ENCODE peak calls at places on chromosomes 16 and 17, in four cellular contexts. One of them, this sample, is unnamed. For H3K27me3, the result is how much of the 10 kb centered on the place peaks cover.

GRCh38 chr17:48613862-48614694 is 1.0 kb downstream of the HOXB8 start:
- DNase-seq in brain microvascular endothelial cell: no peak
- DNase-seq in MM.1S: no peak
- DNase-seq in breast epithelium: no peak
- DNase-seq in this sample: no peak

GRCh38 chr17:42174126-42174783 is 6.7 kb downstream of the KCNH4 start:
- DNase-seq in MM.1S: no peak
- DNase-seq in brain microvascular endothelial cell: no peak
- DNase-seq in breast epithelium: no peak
- DNase-seq in this sample: no peak

GRCh38 chr17:56982312-56982711 is 4.4 kb downstream of the SCPEP1 start:
- DNase-seq in breast epithelium: peak
- DNase-seq in brain microvascular endothelial cell: no peak
- DNase-seq in MM.1S: peak
- DNase-seq in this sample: no peak

GRCh38 chr17:65156835-65157565 is 19.8 kb downstream of the RGS9 start:
- DNase-seq in breast epithelium: no peak
- DNase-seq in MM.1S: no peak
- DNase-seq in brain microvascular endothelial cell: no peak
- DNase-seq in this sample: no peak

GRCh38 chr16:51900221-51900780 is 646.6 kb downstream of the TOX3 start:
- DNase-seq in brain microvascular endothelial cell: no peak
- DNase-seq in MM.1S: no peak
- DNase-seq in breast epithelium: no peak
- DNase-seq in this sample: no peak

GRCh38 chr17:27342059-27342458 is 48.1 kb downstream of the WSB1 start:
- DNase-seq in brain microvascular endothelial cell: no peak
- DNase-seq in breast epithelium: no peak
- DNase-seq in MM.1S: no peak
- DNase-seq in this sample: no peak

GRCh38 chr16:21161211-21161610 is 2.7 kb downstream of the LDAF1 start:
- DNase-seq in breast epithelium: no peak
- DNase-seq in MM.1S: no peak
- DNase-seq in brain microvascular endothelial cell: no peak
- DNase-seq in this sample: no peak

GRCh38 chr17:55154101-55154500 is 110.7 kb upstream of the HLF start:
- DNase-seq in MM.1S: no peak
- DNase-seq in breast epithelium: no peak
- DNase-seq in brain microvascular endothelial cell: no peak
- DNase-seq in this sample: no peak

GRCh38 chr17:32265192-32265895 is at the start of gene RHBDL3:
- DNase-seq in MM.1S: peak
- DNase-seq in brain microvascular endothelial cell: no peak
- DNase-seq in breast epithelium: no peak
- DNase-seq in this sample: no peak

GRCh38 chr16:27642753-27643152 is 92.8 kb downstream of the KATNIP start:
- DNase-seq in breast epithelium: no peak
- DNase-seq in MM.1S: no peak
- DNase-seq in brain microvascular endothelial cell: no peak
- DNase-seq in this sample: no peak

GRCh38 chr17:61389670-61390478 is 9.8 kb upstream of the TBX2 start:
- DNase-seq in brain microvascular endothelial cell: no peak
- DNase-seq in breast epithelium: no peak
- DNase-seq in MM.1S: peak
- DNase-seq in this sample: peak

GRCh38 chr17:61390479-61390791 is 9.2 kb upstream of the TBX2 start:
- DNase-seq in brain microvascular endothelial cell: no peak
- DNase-seq in breast epithelium: no peak
- DNase-seq in MM.1S: no peak
- DNase-seq in this sample: no peak

GRCh38 chr17:61393550-61393903 is 6.1 kb upstream of the TBX2 start:
- DNase-seq in breast epithelium: no peak
- DNase-seq in MM.1S: no peak
- DNase-seq in brain microvascular endothelial cell: no peak
- DNase-seq in this sample: peak

GRCh38 chr17:61392679-61393078 is 7.0 kb upstream of the TBX2 start:
- DNase-seq in breast epithelium: no peak
- DNase-seq in MM.1S: no peak
- DNase-seq in brain microvascular endothelial cell: no peak
- DNase-seq in this sample: no peak

GRCh38 chr17:61391595-61392291 is 7.9 kb upstream of the TBX2 start:
- DNase-seq in brain microvascular endothelial cell: no peak
- DNase-seq in MM.1S: no peak
- DNase-seq in breast epithelium: no peak
- DNase-seq in this sample: no peak
- H3K27me3 ChIP-seq in brain microvascular endothelial cell: under half
- H3K27me3 ChIP-seq in MM.1S: under half
- H3K27me3 ChIP-seq in breast epithelium: under half
- H3K27me3 ChIP-seq in this sample: under half

GRCh38 chr16:85969159-85969558 is 70.2 kb downstream of the IRF8 start:
- DNase-seq in MM.1S: no peak
- DNase-seq in breast epithelium: no peak
- DNase-seq in brain microvascular endothelial cell: peak
- DNase-seq in this sample: no peak

GRCh38 chr16:85970712-85971220 is 71.8 kb downstream of the IRF8 start:
- DNase-seq in brain microvascular endothelial cell: no peak
- DNase-seq in MM.1S: no peak
- DNase-seq in breast epithelium: no peak
- DNase-seq in this sample: no peak

GRCh38 chr16:85968041-85968920 is 69.3 kb downstream of the IRF8 start:
- DNase-seq in breast epithelium: no peak
- DNase-seq in brain microvascular endothelial cell: no peak
- DNase-seq in MM.1S: no peak
- DNase-seq in this sample: no peak

GRCh38 chr16:85969591-85969990 is 70.6 kb downstream of the IRF8 start:
- DNase-seq in brain microvascular endothelial cell: no peak
- DNase-seq in breast epithelium: no peak
- DNase-seq in MM.1S: no peak
- DNase-seq in this sample: no peak

DNA sequence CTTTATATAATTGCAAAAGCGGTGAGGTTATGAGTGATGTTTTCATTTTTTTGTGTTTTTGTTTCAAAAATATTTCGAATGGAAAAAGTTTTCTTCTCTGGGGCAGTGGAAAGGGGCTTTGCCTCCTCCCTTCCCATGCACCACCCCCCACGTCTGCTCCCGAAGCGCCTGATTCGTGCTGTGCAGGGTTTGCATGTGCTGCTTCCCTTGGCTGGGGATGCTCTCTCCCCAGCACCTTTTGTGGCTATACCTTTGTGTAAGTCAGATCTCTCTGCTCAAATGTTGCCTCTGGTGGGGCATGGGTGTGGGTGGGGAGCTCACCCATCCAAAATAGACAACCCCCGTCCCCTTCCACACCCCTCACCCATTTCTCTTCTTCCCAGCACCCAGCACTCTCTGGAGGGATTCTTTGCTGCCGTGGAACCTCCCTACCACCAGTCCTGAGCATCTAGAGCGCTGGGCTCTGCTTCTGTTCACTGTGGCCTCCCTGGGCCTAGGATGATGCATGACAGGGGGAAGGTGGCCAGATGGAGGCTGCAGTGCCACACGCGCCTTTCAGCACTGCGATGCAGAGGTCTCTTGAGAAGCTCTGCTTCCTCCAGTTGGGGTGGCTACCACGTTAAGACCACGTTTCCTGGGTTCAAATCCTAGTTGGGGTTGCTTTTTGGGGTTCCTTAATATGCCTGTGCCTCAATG is 71.2 kb downstream of the IRF8 start:
- DNase-seq in breast epithelium: no peak
- DNase-seq in MM.1S: no peak
- DNase-seq in brain microvascular endothelial cell: no peak
- DNase-seq in this sample: no peak
- H3K27ac ChIP-seq in breast epithelium: no peak
- H3K27ac ChIP-seq in MM.1S: no peak
- H3K27ac ChIP-seq in brain microvascular endothelial cell: no peak
- H3K27ac ChIP-seq in this sample: no peak

GRCh38 chr17:78130439-78131101 is at the start of gene TMC8:
- DNase-seq in brain microvascular endothelial cell: no peak
- DNase-seq in breast epithelium: no peak
- DNase-seq in MM.1S: peak
- DNase-seq in this sample: peak

GRCh38 chr17:78128616-78129384 is at the start of gene TMC6:
- DNase-seq in brain microvascular endothelial cell: no peak
- DNase-seq in breast epithelium: peak
- DNase-seq in MM.1S: peak
- DNase-seq in this sample: peak

GRCh38 chr17:78130080-78130438 is 512 bp upstream of the TMC8 start:
- DNase-seq in breast epithelium: no peak
- DNase-seq in MM.1S: peak
- DNase-seq in brain microvascular endothelial cell: no peak
- DNase-seq in this sample: no peak

GRCh38 chr17:78127888-78128615 is 503 bp downstream of the TMC6 start:
- DNase-seq in brain microvascular endothelial cell: no peak
- DNase-seq in MM.1S: no peak
- DNase-seq in breast epithelium: no peak
- DNase-seq in this sample: peak

DNA sequence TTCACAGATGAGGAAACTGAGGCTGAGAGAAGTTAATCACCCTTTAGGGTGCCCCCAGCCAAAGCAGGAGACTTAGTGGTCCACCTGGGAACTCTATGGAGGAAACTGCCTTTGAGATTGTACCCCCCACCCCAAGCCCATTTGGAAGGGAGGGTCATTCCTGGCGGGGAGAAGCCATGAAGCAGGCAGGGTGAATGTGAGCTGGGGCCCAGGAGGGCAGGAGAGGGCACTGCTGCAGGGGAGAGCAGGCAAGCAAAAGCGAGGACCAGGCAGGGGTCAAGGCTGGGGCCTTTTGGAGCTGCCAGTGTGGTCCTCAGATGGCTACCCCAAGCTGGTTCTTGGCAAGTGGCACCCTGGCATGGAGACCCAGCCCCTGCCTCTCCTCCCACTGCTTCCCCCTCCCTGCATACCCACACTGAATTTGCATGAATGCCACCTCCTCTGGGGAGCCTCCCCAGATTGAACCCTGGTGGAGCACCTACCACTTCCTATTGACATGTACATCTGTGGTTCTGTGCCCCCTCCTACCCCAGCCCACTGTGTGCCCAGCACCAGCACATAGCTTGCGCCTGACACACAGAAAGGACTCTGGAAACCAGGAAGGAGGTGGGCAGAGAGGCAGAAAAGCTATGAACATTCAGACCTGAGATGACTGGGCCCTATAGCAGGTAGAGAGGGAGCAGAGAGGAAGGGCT is 977 bp upstream of the TMC6 start:
- DNase-seq in brain microvascular endothelial cell: no peak
- DNase-seq in MM.1S: peak
- DNase-seq in breast epithelium: no peak
- DNase-seq in this sample: no peak
- H3K4me3 ChIP-seq in brain microvascular endothelial cell: no peak
- H3K4me3 ChIP-seq in MM.1S: peak
- H3K4me3 ChIP-seq in breast epithelium: no peak
- H3K4me3 ChIP-seq in this sample: peak

GRCh38 chr17:38564254-38564605 is 41.5 kb downstream of the SRCIN1 start:
- DNase-seq in brain microvascular endothelial cell: no peak
- DNase-seq in MM.1S: no peak
- DNase-seq in breast epithelium: no peak
- DNase-seq in this sample: no peak
- H3K27me3 ChIP-seq in brain microvascular endothelial cell: half or more
- H3K27me3 ChIP-seq in MM.1S: half or more
- H3K27me3 ChIP-seq in breast epithelium: under half
- H3K27me3 ChIP-seq in this sample: half or more

GRCh38 chr16:67665598-67665997 is 952 bp downstream of the ENKD1 start:
- DNase-seq in brain microvascular endothelial cell: no peak
- DNase-seq in MM.1S: no peak
- DNase-seq in breast epithelium: no peak
- DNase-seq in this sample: no peak
- H3K27ac ChIP-seq in brain microvascular endothelial cell: no peak
- H3K27ac ChIP-seq in MM.1S: no peak
- H3K27ac ChIP-seq in breast epithelium: no peak
- H3K27ac ChIP-seq in this sample: no peak

GRCh38 chr17:50100921-50101345 is 5.8 kb downstream of the PDK2 start:
- DNase-seq in breast epithelium: no peak
- DNase-seq in brain microvascular endothelial cell: no peak
- DNase-seq in MM.1S: no peak
- DNase-seq in this sample: no peak

GRCh38 chr17:50100480-50100883 is 5.3 kb downstream of the PDK2 start:
- DNase-seq in breast epithelium: no peak
- DNase-seq in brain microvascular endothelial cell: no peak
- DNase-seq in MM.1S: no peak
- DNase-seq in this sample: no peak

GRCh38 chr17:50103252-50103651 is 8.1 kb downstream of the PDK2 start:
- DNase-seq in MM.1S: no peak
- DNase-seq in brain microvascular endothelial cell: no peak
- DNase-seq in breast epithelium: no peak
- DNase-seq in this sample: no peak

GRCh38 chr17:50102164-50102991 is 7.2 kb downstream of the PDK2 start:
- DNase-seq in MM.1S: no peak
- DNase-seq in brain microvascular endothelial cell: no peak
- DNase-seq in breast epithelium: no peak
- DNase-seq in this sample: peak

DNA sequence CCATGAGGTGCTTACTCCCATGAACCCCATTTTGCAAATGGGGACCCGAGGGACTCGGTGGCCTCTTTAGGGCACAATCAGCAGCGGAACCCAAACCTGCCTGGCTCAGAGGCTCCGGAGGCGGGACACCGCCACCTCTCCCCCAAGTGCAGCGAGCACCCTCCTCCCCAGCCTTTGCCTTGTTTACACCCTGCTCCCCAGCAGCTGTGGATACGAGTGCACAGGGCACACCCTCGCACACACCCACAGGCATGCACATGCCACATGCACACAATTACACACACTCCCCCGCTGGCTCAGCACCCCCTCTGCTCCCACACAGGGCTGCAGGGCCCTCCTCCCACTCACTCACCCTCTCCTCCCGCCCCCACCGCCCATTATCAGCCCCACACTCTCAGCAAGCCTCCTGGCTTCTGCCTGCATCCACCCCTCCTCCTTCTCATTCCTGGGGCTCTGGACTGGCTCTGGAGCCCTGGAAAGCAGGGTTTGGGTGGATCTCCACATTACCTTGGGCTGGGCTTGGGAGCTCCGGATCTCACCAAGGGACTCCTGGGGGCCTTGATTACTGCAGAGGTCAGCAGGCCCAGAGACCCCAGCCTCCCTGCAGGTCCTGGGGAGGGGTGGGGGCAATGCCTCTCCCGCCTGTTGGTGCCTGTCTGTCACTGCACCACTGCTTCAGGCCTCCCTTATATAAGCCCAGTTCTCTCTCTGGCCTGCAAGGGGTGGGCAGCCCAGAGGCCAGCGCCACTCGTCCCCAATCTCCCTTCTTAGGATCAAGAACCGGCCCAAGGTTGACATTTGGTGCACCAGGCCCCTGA is 6.4 kb downstream of the PDK2 start:
- DNase-seq in MM.1S: no peak
- DNase-seq in brain microvascular endothelial cell: no peak
- DNase-seq in breast epithelium: no peak
- DNase-seq in this sample: no peak
- H3K4me3 ChIP-seq in MM.1S: no peak
- H3K4me3 ChIP-seq in brain microvascular endothelial cell: no peak
- H3K4me3 ChIP-seq in breast epithelium: no peak
- H3K4me3 ChIP-seq in this sample: no peak